ENCODE peak calls at places on chromosomes 4 and X, in eight cellular contexts. J, A, Q, S, C, I, G and R are unnamed samples.

GRCh38 chrX:131802836-131803626 is 220.1 kb upstream of the STK26 start:
- DNase-seq in J (peak; percentile 76), A (peak; percentile 27), Q (no peak), S (peak; percentile 76), C (peak; percentile 69), I (peak; percentile 52), G (peak; percentile 73), R (peak; percentile 1)

GRCh38 chr4:46508216-46508615 is 118.3 kb upstream of the GABRA2 start:
- DNase-seq in J (no peak), A (no peak), Q (no peak), S (no peak), C (no peak), I (no peak), G (no peak), R (peak; percentile 44)

GRCh38 chr4:88295656-88296055 is 11.3 kb upstream of the PPM1K start:
- DNase-seq in J (no peak), A (no peak), Q (no peak), S (no peak), C (no peak), I (no peak), G (no peak), R (no peak)

GRCh38 chr4:123588631-123589223 is 192.1 kb downstream of the SPRY1 start:
- DNase-seq in J (no peak), A (no peak), Q (no peak), S (no peak), C (peak; percentile 44), I (peak; percentile 60), G (no peak), R (no peak)

GRCh38 chr4:112167790-112168189 is 22.5 kb downstream of the FAM241A start:
- DNase-seq in J (no peak), A (no peak), Q (no peak), S (no peak), C (no peak), I (peak; percentile 37), G (no peak), R (peak; percentile 18)

GRCh38 chr4:74202062-74202586 is 44.2 kb downstream of the MTHFD2L start:
- DNase-seq in J (no peak), A (no peak), Q (no peak), S (no peak), C (peak; percentile 58), I (peak; percentile 53), G (no peak), R (no peak)

GRCh38 chrX:149010899-149011224 is 494.2 kb downstream of the IDS start:
- DNase-seq in J (no peak), A (no peak), Q (no peak), S (no peak), C (no peak), I (no peak), G (no peak), R (no peak)

GRCh38 chr4:162837679-162838078 is 329.0 kb downstream of the NAF1 start:
- DNase-seq in J (no peak), A (no peak), Q (no peak), S (no peak), C (no peak), I (no peak), G (no peak), R (no peak)

GRCh38 chrX:146863566-146863965 is 49.0 kb upstream of the CXorf51A start:
- DNase-seq in J (no peak), A (no peak), Q (no peak), S (no peak), C (no peak), I (peak; percentile 6), G (no peak), R (no peak)

GRCh38 chr4:78720994-78721677 is 55.0 kb upstream of the BMP2K start:
- DNase-seq in J (no peak), A (peak; percentile 83), Q (peak; percentile 4), S (no peak), C (no peak), I (no peak), G (peak; percentile 36), R (no peak)

GRCh38 chr4:151157543-151157942 is 58.1 kb downstream of the RPS3A start:
- DNase-seq in J (no peak), A (no peak), Q (no peak), S (no peak), C (no peak), I (no peak), G (no peak), R (no peak)

GRCh38 chr4:169115897-169116254 is 105.8 kb upstream of the CBR4 start:
- DNase-seq in J (no peak), A (no peak), Q (no peak), S (no peak), C (peak; percentile 48), I (peak; percentile 99), G (peak; percentile 55), R (peak; percentile 91)
- TF ChIP-seq CTCF in J (no peak), A (peak; percentile 9), Q (no peak), S (no peak), C (no peak), I (peak; percentile 49), G (no peak), R (no peak)

GRCh38 chr4:110163327-110164070 is 34.9 kb downstream of the ELOVL6 start:
- DNase-seq in J (no peak), A (no peak), Q (no peak), S (no peak), C (peak; percentile 42), I (peak; percentile 88), G (no peak), R (peak; percentile 59)

GRCh38 chr4:110164856-110165255 is 33.6 kb downstream of the ELOVL6 start:
- DNase-seq in J (no peak), A (no peak), Q (no peak), S (no peak), C (no peak), I (no peak), G (no peak), R (peak; percentile 5)

GRCh38 chr4:110164251-110164650 is 34.2 kb downstream of the ELOVL6 start:
- DNase-seq in J (no peak), A (no peak), Q (no peak), S (no peak), C (no peak), I (peak; percentile 74), G (no peak), R (no peak)

GRCh38 chr4:110160616-110161015 is 37.8 kb downstream of the ELOVL6 start:
- DNase-seq in J (no peak), A (no peak), Q (no peak), S (no peak), C (no peak), I (no peak), G (no peak), R (no peak)

GRCh38 chr4:110165382-110166285 is 32.8 kb downstream of the ELOVL6 start:
- DNase-seq in J (no peak), A (peak; percentile 24), Q (no peak), S (peak; percentile 23), C (peak; percentile 19), I (peak; percentile 83), G (peak; percentile 48), R (peak; percentile 69)
- H3K27ac ChIP-seq in J (no peak overlapping the region), A (peak overlapping the region; percentile 47), Q (no peak overlapping the region), S (no peak overlapping the region), C (peak overlapping the region; percentile 29), I (peak overlapping the region; percentile 6), G (peak overlapping the region; percentile 57), R (peak overlapping the region; percentile 55)

GRCh38 chr4:57905965-57906364 is 795.8 kb upstream of the IGFBP7 start:
- DNase-seq in J (no peak), A (no peak), Q (no peak), S (no peak), C (no peak), I (no peak), G (no peak), R (peak; percentile 4)
- TF ChIP-seq CTCF in J (no peak), A (no peak), Q (no peak), S (no peak), C (no peak), I (no peak), G (no peak), R (no peak)

DNA sequence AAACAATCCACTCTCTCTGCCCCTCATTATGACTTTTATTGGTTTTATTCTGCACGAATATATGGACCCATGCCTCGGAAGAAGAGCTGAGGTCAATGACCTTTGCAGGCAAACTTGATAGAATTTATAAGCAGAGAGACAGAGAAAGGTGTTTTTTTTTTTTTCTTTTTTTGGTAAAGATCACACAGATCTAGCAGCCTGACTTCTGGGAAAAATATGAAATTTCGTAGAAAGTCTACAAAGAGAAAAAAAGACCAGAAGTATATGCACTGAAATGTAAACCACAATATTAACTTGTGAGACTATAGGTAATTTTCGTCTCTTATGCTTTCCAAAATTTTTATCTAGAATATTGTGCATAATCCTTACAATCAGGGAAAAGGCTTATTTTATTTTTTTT is 61.6 kb downstream of the LEF1 start:
- DNase-seq in J (no peak), A (no peak), Q (no peak), S (no peak), C (no peak), I (no peak), G (no peak), R (no peak)
- H3K27ac ChIP-seq in J (no peak overlapping the region), A (peak overlapping the region; percentile 51), Q (no peak overlapping the region), S (no peak overlapping the region), C (no peak overlapping the region), I (no peak overlapping the region), G (no peak overlapping the region), R (no peak overlapping the region)

GRCh38 chr4:171181090-171181489 is 632.1 kb upstream of the GALNTL6 start:
- DNase-seq in J (no peak), A (no peak), Q (no peak), S (no peak), C (no peak), I (no peak), G (no peak), R (no peak)

DNA sequence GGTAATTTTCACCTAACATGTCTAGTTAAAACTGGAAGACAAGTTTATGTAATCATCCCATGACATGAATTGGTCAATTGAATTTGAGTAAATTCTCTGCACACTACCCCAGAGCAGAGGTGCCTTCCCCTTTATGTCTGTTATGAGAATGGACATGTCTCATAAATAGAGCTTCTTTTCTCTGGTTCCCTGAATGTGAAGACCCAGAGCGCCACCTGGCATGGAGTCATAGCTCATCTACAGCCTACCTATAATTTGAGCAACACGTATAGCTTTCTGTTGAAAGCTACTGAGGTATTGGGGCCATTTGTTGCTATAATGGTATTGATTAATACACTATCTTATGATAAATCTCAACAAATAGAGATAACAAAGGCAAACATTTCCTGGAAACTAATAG is 626.5 kb upstream of the GALNTL6 start:
- DNase-seq in J (no peak), A (no peak), Q (peak; percentile 22), S (no peak), C (no peak), I (no peak), G (no peak), R (no peak)
- TF ChIP-seq CTCF in J (no peak), A (no peak), Q (no peak), S (no peak), C (no peak), I (no peak), G (no peak), R (no peak)

GRCh38 chrX:1595711-1596060 is 4.3 kb downstream of the AKAP17A start:
- DNase-seq in J (no peak), A (no peak), Q (no peak), S (no peak), C (no peak), I (no peak), G (no peak), R (no peak)
- H3K27ac ChIP-seq in J (no peak overlapping the region), A (no peak overlapping the region), Q (no peak overlapping the region), S (no peak overlapping the region), C (no peak overlapping the region), I (no peak overlapping the region), G (no peak overlapping the region), R (no peak overlapping the region)

GRCh38 chr4:3465698-3466671 is 2.9 kb downstream of the DOK7 start:
- DNase-seq in J (no peak), A (no peak), Q (peak; percentile 0), S (no peak), C (no peak), I (no peak), G (no peak), R (no peak)
- TF ChIP-seq CTCF in J (peak; percentile 21), A (peak; percentile 29), Q (no peak), S (no peak), C (no peak), I (peak; percentile 14), G (no peak), R (no peak)

GRCh38 chr4:54085284-54085683 is 14.7 kb upstream of the GSX2 start:
- DNase-seq in J (no peak), A (no peak), Q (no peak), S (no peak), C (peak; percentile 65), I (peak; percentile 92), G (no peak), R (peak; percentile 87)
- H3K27ac ChIP-seq in J (no peak overlapping the region), A (no peak overlapping the region), Q (no peak overlapping the region), S (no peak overlapping the region), C (peak overlapping the region; percentile 13), I (no peak overlapping the region), G (no peak overlapping the region), R (no peak overlapping the region)